ENCODE peak calls at places on chromosomes 1 and 21, in four cellular contexts. G, B, I and O are unnamed samples.

GRCh38 chr1:206710457-206710823 is 25.7 kb downstream of the MAPKAPK2 start:
- DNase-seq in G (no peak), B (no peak), I (no peak), O (no peak)

GRCh38 chr21:41928621-41929220 is 25.1 kb downstream of the C2CD2 start:
- DNase-seq in B (no peak), I (no peak), G (no peak), O (no peak)

GRCh38 chr1:234781241-234782056 is 171.5 kb upstream of the IRF2BP2 start:
- DNase-seq in G (no peak), B (no peak), I (peak), O (no peak)

GRCh38 chr21:33940164-33940563 is 24.6 kb upstream of the ATP5PO start:
- DNase-seq in I (peak), B (no peak), G (no peak), O (no peak)

GRCh38 chr21:32043458-32043857 is 170.6 kb downstream of the HUNK start:
- DNase-seq in G (no peak), I (no peak), B (no peak), O (no peak)

GRCh38 chr1:82921759-82922158 is 1077.2 kb downstream of the TTLL7 start:
- DNase-seq in G (no peak), B (no peak), I (no peak), O (no peak)

GRCh38 chr1:210085359-210085758 is 147.2 kb upstream of the SERTAD4 start:
- DNase-seq in G (no peak), I (no peak), B (no peak), O (no peak)

GRCh38 chr1:64608015-64608650 is 136.7 kb upstream of the RAVER2 start:
- DNase-seq in I (no peak), G (no peak), B (no peak), O (no peak)

GRCh38 chr1:226677121-226678020 is 61.7 kb downstream of the ITPKB start:
- DNase-seq in G (peak), I (peak), B (no peak), O (peak)